ENCODE peak calls at places on chromosomes 3 and 15, in six cellular contexts. One of them, this sample, is unnamed.

GRCh38 chr15:101242160-101242998 is 9.5 kb downstream of the CHSY1 start:
- DNase-seq in neuronal stem cell: no peak
- DNase-seq in stimulated activated CD4-positive, alpha-beta T cell treated with anti-CD3 and anti-CD28 coated beads, Interleukin-12 subunit alpha, Interleukin-12 subunit beta, amount 100 ng/mL, for 24 hours: no peak
- DNase-seq in fibroblast of lung: peak
- DNase-seq in activated CD8-positive, alpha-beta memory T cell treated with anti-CD3 and anti-CD28 coated beads for 48 hours: no peak
- DNase-seq in COR-L47: no peak
- DNase-seq in this sample: no peak

GRCh38 chr3:190269096-190269495 is 53.1 kb downstream of the CLDN1 start:
- DNase-seq in neuronal stem cell: no peak
- DNase-seq in stimulated activated CD4-positive, alpha-beta T cell treated with anti-CD3 and anti-CD28 coated beads, Interleukin-12 subunit alpha, Interleukin-12 subunit beta, amount 100 ng/mL, for 24 hours: no peak
- DNase-seq in fibroblast of lung: peak
- DNase-seq in activated CD8-positive, alpha-beta memory T cell treated with anti-CD3 and anti-CD28 coated beads for 48 hours: no peak
- DNase-seq in COR-L47: no peak
- DNase-seq in this sample: no peak

GRCh38 chr15:74433592-74434259 is at the start of gene SEMA7A:
- DNase-seq in neuronal stem cell: peak
- DNase-seq in stimulated activated CD4-positive, alpha-beta T cell treated with anti-CD3 and anti-CD28 coated beads, Interleukin-12 subunit alpha, Interleukin-12 subunit beta, amount 100 ng/mL, for 24 hours: peak
- DNase-seq in fibroblast of lung: peak
- DNase-seq in activated CD8-positive, alpha-beta memory T cell treated with anti-CD3 and anti-CD28 coated beads for 48 hours: peak
- DNase-seq in COR-L47: peak
- DNase-seq in this sample: peak

GRCh38 chr15:78347586-78348543 is 7.7 kb downstream of the CRABP1 start:
- DNase-seq in neuronal stem cell: no peak
- DNase-seq in stimulated activated CD4-positive, alpha-beta T cell treated with anti-CD3 and anti-CD28 coated beads, Interleukin-12 subunit alpha, Interleukin-12 subunit beta, amount 100 ng/mL, for 24 hours: no peak
- DNase-seq in fibroblast of lung: no peak
- DNase-seq in activated CD8-positive, alpha-beta memory T cell treated with anti-CD3 and anti-CD28 coated beads for 48 hours: no peak
- DNase-seq in COR-L47: peak
- DNase-seq in this sample: peak

GRCh38 chr3:105906834-105907233 is 38.0 kb upstream of the CBLB start:
- DNase-seq in neuronal stem cell: no peak
- DNase-seq in stimulated activated CD4-positive, alpha-beta T cell treated with anti-CD3 and anti-CD28 coated beads, Interleukin-12 subunit alpha, Interleukin-12 subunit beta, amount 100 ng/mL, for 24 hours: no peak
- DNase-seq in fibroblast of lung: peak
- DNase-seq in activated CD8-positive, alpha-beta memory T cell treated with anti-CD3 and anti-CD28 coated beads for 48 hours: no peak
- DNase-seq in COR-L47: no peak
- DNase-seq in this sample: no peak

GRCh38 chr3:188061133-188061532 is 92.8 kb upstream of the LPP start:
- DNase-seq in neuronal stem cell: no peak
- DNase-seq in stimulated activated CD4-positive, alpha-beta T cell treated with anti-CD3 and anti-CD28 coated beads, Interleukin-12 subunit alpha, Interleukin-12 subunit beta, amount 100 ng/mL, for 24 hours: peak
- DNase-seq in fibroblast of lung: peak
- DNase-seq in activated CD8-positive, alpha-beta memory T cell treated with anti-CD3 and anti-CD28 coated beads for 48 hours: peak
- DNase-seq in COR-L47: no peak
- DNase-seq in this sample: peak

GRCh38 chr15:31974154-31974794 is 56.0 kb upstream of the CHRNA7 start:
- DNase-seq in neuronal stem cell: no peak
- DNase-seq in stimulated activated CD4-positive, alpha-beta T cell treated with anti-CD3 and anti-CD28 coated beads, Interleukin-12 subunit alpha, Interleukin-12 subunit beta, amount 100 ng/mL, for 24 hours: no peak
- DNase-seq in fibroblast of lung: no peak
- DNase-seq in activated CD8-positive, alpha-beta memory T cell treated with anti-CD3 and anti-CD28 coated beads for 48 hours: no peak
- DNase-seq in COR-L47: no peak
- DNase-seq in this sample: no peak

GRCh38 chr3:158568784-158569183 is 2.2 kb upstream of the MLF1 start:
- DNase-seq in neuronal stem cell: no peak
- DNase-seq in stimulated activated CD4-positive, alpha-beta T cell treated with anti-CD3 and anti-CD28 coated beads, Interleukin-12 subunit alpha, Interleukin-12 subunit beta, amount 100 ng/mL, for 24 hours: no peak
- DNase-seq in fibroblast of lung: peak
- DNase-seq in activated CD8-positive, alpha-beta memory T cell treated with anti-CD3 and anti-CD28 coated beads for 48 hours: no peak
- DNase-seq in COR-L47: no peak
- DNase-seq in this sample: no peak

GRCh38 chr15:94305133-94305532 is 73.8 kb downstream of the MCTP2 start:
- DNase-seq in neuronal stem cell: no peak
- DNase-seq in stimulated activated CD4-positive, alpha-beta T cell treated with anti-CD3 and anti-CD28 coated beads, Interleukin-12 subunit alpha, Interleukin-12 subunit beta, amount 100 ng/mL, for 24 hours: no peak
- DNase-seq in fibroblast of lung: peak
- DNase-seq in activated CD8-positive, alpha-beta memory T cell treated with anti-CD3 and anti-CD28 coated beads for 48 hours: no peak
- DNase-seq in COR-L47: no peak
- DNase-seq in this sample: no peak

GRCh38 chr3:191813245-191813644 is 352.3 kb downstream of the PYDC2 start:
- DNase-seq in neuronal stem cell: no peak
- DNase-seq in stimulated activated CD4-positive, alpha-beta T cell treated with anti-CD3 and anti-CD28 coated beads, Interleukin-12 subunit alpha, Interleukin-12 subunit beta, amount 100 ng/mL, for 24 hours: no peak
- DNase-seq in fibroblast of lung: no peak
- DNase-seq in activated CD8-positive, alpha-beta memory T cell treated with anti-CD3 and anti-CD28 coated beads for 48 hours: no peak
- DNase-seq in COR-L47: no peak
- DNase-seq in this sample: no peak

GRCh38 chr3:106265704-106266103 is 396.9 kb upstream of the CBLB start:
- DNase-seq in neuronal stem cell: no peak
- DNase-seq in stimulated activated CD4-positive, alpha-beta T cell treated with anti-CD3 and anti-CD28 coated beads, Interleukin-12 subunit alpha, Interleukin-12 subunit beta, amount 100 ng/mL, for 24 hours: no peak
- DNase-seq in fibroblast of lung: no peak
- DNase-seq in activated CD8-positive, alpha-beta memory T cell treated with anti-CD3 and anti-CD28 coated beads for 48 hours: no peak
- DNase-seq in COR-L47: no peak
- DNase-seq in this sample: no peak

GRCh38 chr3:151320131-151320530 is 3.5 kb upstream of the GPR87 start:
- DNase-seq in neuronal stem cell: no peak
- DNase-seq in stimulated activated CD4-positive, alpha-beta T cell treated with anti-CD3 and anti-CD28 coated beads, Interleukin-12 subunit alpha, Interleukin-12 subunit beta, amount 100 ng/mL, for 24 hours: no peak
- DNase-seq in fibroblast of lung: no peak
- DNase-seq in activated CD8-positive, alpha-beta memory T cell treated with anti-CD3 and anti-CD28 coated beads for 48 hours: no peak
- DNase-seq in COR-L47: no peak
- DNase-seq in this sample: no peak

GRCh38 chr15:36818260-36818659 is 238.8 kb downstream of the CDIN1 start:
- DNase-seq in neuronal stem cell: no peak
- DNase-seq in stimulated activated CD4-positive, alpha-beta T cell treated with anti-CD3 and anti-CD28 coated beads, Interleukin-12 subunit alpha, Interleukin-12 subunit beta, amount 100 ng/mL, for 24 hours: no peak
- DNase-seq in fibroblast of lung: no peak
- DNase-seq in activated CD8-positive, alpha-beta memory T cell treated with anti-CD3 and anti-CD28 coated beads for 48 hours: no peak
- DNase-seq in COR-L47: no peak
- DNase-seq in this sample: no peak

GRCh38 chr3:13750215-13750614 is 129.7 kb downstream of the WNT7A start:
- DNase-seq in neuronal stem cell: no peak
- DNase-seq in stimulated activated CD4-positive, alpha-beta T cell treated with anti-CD3 and anti-CD28 coated beads, Interleukin-12 subunit alpha, Interleukin-12 subunit beta, amount 100 ng/mL, for 24 hours: no peak
- DNase-seq in fibroblast of lung: no peak
- DNase-seq in activated CD8-positive, alpha-beta memory T cell treated with anti-CD3 and anti-CD28 coated beads for 48 hours: no peak
- DNase-seq in COR-L47: no peak
- DNase-seq in this sample: no peak

This sample was measured in hepatocyte.